ENCODE peak calls at places on chromosome 13, in nine cellular contexts. L is brain microvascular endothelial cell, Q is progenitor cell of endocrine pancreas, E is GM06990, Z is left lung, N is body of pancreas, P is ascending aorta, M is ovary, V is hepatocyte. O is an unnamed sample.
A peak's percentile ranks its signal among the peaks of the same experiment; 100 is the strongest.

GRCh38 chr13:60887711-60888110 is 490.7 kb downstream of the TDRD3 start:
- DNase-seq in L (no peak), Q (no peak), E (no peak), Z (no peak), N (no peak), P (no peak), M (no peak), V (no peak), O (no peak)

GRCh38 chr13:79307433-79307861 is 98.6 kb downstream of the RBM26 start:
- DNase-seq in L (no peak), Q (no peak), E (no peak), Z (no peak), N (no peak), P (no peak), M (no peak), V (no peak), O (no peak)

GRCh38 chr13:35768126-35768525 is 291.6 kb upstream of the MAB21L1 start:
- DNase-seq in L (no peak), Q (no peak), E (no peak), Z (no peak), N (no peak), P (no peak), M (no peak), V (no peak), O (no peak)

GRCh38 chr13:110403315-110403714 is 96.2 kb downstream of the COL4A2 start:
- DNase-seq in L (no peak), Q (no peak), E (no peak), Z (no peak), N (no peak), P (no peak), M (no peak), V (no peak), O (no peak)

GRCh38 chr13:110957181-110957884 is 42.5 kb upstream of the ANKRD10 start:
- DNase-seq in L (no peak), Q (no peak), E (no peak), Z (no peak), N (no peak), P (no peak), M (no peak), V (no peak), O (no peak)

GRCh38 chr13:78341032-78341431 is 262.3 kb downstream of the POU4F1 start:
- DNase-seq in L (no peak), Q (no peak), E (peak; percentile 1), Z (no peak), N (no peak), P (no peak), M (no peak), V (no peak), O (no peak)

GRCh38 chr13:32150239-32150638 is 118.7 kb downstream of the FRY start:
- DNase-seq in L (no peak), Q (no peak), E (no peak), Z (no peak), N (no peak), P (peak; percentile 75), M (no peak), V (no peak), O (no peak)

GRCh38 chr13:73596382-73596781 is 537.6 kb downstream of the KLF5 start:
- DNase-seq in L (no peak), Q (no peak), E (no peak), Z (no peak), N (no peak), P (no peak), M (no peak), V (no peak), O (no peak)

GRCh38 chr13:28337196-28338045 is 157.5 kb downstream of the FLT1 start:
- DNase-seq in L (peak; percentile 87), Q (no peak), E (no peak), Z (no peak), N (no peak), P (no peak), M (no peak), V (no peak), O (no peak)

GRCh38 chr13:33953203-33953602 is 135.3 kb downstream of the RFC3 start:
- DNase-seq in L (peak; percentile 55), Q (no peak), E (no peak), Z (no peak), N (no peak), P (no peak), M (no peak), V (no peak), O (no peak)

GRCh38 chr13:112885782-112886268 is 83.2 kb upstream of the MCF2L start:
- DNase-seq in L (peak; percentile 76), Q (peak; percentile 63), E (no peak), Z (peak; percentile 78), N (peak; percentile 96), P (peak; percentile 73), M (peak; percentile 70), V (peak; percentile 95), O (peak; percentile 90)

GRCh38 chr13:24075137-24075975 is 85.2 kb upstream of the SPATA13 start:
- DNase-seq in L (no peak), Q (no peak), E (no peak), Z (no peak), N (peak; percentile 38), P (no peak), M (no peak), V (no peak), O (peak; percentile 25)

DNA sequence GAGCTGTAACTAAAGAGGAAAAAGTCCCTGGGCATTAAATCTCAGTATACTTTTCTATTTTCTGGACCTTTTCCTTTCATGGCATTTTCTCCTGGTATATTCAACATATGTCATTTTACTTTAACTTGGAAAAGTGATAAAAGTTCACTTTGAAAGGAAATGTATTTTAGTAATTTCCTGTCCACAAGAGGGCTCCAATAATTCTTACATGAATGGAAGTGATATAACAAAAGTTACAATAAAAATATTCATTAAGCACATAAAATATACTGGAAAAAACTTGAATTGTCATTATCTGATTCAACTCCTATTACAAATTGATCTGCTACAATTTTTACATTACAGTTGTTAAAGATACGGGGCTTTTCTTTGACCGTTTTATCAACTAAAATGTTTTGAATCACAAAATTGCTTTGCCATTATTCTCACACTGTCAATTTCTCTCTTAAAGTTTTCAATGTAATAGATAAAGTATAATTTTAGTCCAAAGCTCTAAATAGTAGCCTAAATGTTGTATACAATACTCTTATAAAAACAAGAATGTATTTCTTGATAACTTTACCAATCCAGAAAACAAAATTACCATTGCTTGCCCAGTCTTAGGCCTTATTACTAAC is 4.9 kb downstream of the UBL3 start:
- DNase-seq in L (no peak), Q (no peak), E (no peak), Z (no peak), N (no peak), P (no peak), M (no peak), V (no peak), O (no peak)
- TF ChIP-seq CTCF in L (peak; percentile 9), Q (peak; percentile 22), E (peak; percentile 11), Z (no peak), N (peak; percentile 18), P (peak; percentile 29), M (no peak), V (peak; percentile 52), O (no peak)

DNA sequence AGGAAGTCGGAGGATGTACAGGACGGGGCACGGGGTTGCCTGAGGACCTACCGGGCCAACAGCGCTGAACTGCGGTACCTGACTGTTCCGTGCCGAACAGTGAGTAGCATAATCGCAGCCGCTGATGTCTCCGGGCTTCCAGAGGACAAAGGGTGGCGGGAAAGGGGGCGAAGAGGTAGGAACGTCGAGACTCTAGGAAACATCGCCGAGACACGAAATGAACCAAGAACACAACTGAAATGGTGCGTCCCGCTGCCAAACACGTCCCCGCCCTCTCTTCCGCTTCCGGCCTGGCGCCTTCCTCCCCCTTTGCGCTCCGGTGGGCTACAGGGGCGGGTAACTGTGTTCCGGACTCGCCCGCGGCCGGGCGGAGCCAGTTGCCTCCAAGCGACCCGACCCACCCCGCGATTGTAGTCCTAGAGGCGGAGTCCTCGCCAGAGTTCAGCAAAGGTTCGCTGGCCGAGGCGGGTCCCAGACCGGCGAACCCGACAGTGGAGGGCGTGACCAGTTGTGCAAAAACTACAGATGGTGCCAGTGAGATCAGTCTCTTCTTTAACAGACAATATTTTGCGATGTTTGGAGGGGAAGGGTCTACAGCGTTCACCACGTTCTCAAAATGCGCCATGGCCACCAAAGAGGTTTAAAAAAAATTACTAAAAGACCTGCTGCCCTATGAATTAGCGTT is at the start of gene MRPS31:
- DNase-seq in L (peak; percentile 92), Q (peak; percentile 91), E (peak; percentile 98), Z (peak; percentile 97), N (peak; percentile 97), P (peak; percentile 97), M (peak; percentile 91), V (peak; percentile 96), O (peak; percentile 98)
- TF ChIP-seq CTCF in L (no peak), Q (peak; percentile 25), E (no peak), Z (no peak), N (no peak), P (no peak), M (no peak), V (no peak), O (no peak)

GRCh38 chr13:107138987-107139386 is 571.0 kb upstream of the ARGLU1 start:
- DNase-seq in L (no peak), Q (no peak), E (no peak), Z (no peak), N (no peak), P (no peak), M (no peak), V (no peak), O (no peak)

GRCh38 chr13:107141767-107142166 is 573.8 kb upstream of the ARGLU1 start:
- DNase-seq in L (no peak), Q (no peak), E (no peak), Z (no peak), N (no peak), P (no peak), M (no peak), V (no peak), O (no peak)

GRCh38 chr13:107138468-107138867 is 570.5 kb upstream of the ARGLU1 start:
- DNase-seq in L (no peak), Q (no peak), E (no peak), Z (no peak), N (no peak), P (no peak), M (no peak), V (no peak), O (no peak)

GRCh38 chr13:107144432-107144831 is 576.5 kb upstream of the ARGLU1 start:
- DNase-seq in L (no peak), Q (no peak), E (no peak), Z (no peak), N (no peak), P (no peak), M (no peak), V (no peak), O (no peak)
- TF ChIP-seq CTCF in L (no peak), Q (peak; percentile 27), E (no peak), Z (no peak), N (no peak), P (no peak), M (no peak), V (peak; percentile 48), O (no peak)

DNA sequence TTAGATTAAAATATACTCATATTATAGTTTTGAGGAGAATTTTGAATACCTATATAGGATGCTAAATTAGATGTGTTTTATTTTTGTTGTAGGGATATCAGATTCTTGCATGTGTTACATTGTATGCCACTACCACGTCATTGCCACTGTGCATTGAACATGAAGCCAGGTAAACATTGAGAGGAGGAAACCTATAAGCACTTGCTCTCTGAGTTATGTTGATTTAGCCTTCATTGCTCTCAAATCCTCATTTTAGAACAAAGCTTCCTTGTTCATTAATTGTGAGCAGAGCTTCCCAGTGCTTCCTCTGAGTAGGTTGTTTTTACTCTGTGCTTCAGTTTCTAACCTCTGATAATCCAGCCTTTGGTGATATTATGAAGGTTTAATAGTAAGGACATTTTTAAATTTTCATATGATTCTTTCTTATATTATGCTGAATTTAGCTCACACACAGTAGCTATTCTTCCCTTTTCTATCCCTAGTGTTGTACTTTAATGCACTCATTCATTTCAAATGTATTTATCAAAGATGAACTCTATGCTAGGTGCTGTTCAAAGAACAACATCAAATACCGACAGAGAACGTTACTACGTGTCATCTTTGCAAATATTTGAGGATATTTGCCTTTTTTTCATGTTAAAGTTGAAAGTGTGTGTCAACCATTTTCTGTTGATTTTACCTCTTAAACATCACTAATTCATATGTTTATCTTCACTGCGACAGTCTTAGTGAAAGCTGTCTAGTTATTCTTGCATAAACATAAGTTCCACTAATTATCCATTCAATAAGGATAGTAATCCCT is 1448.0 kb upstream of the MIR17HG start:
- DNase-seq in L (no peak), Q (no peak), E (no peak), Z (no peak), N (no peak), P (no peak), M (no peak), V (no peak), O (peak; percentile 8)
- TF ChIP-seq CTCF in L (no peak), Q (no peak), E (no peak), Z (no peak), N (no peak), P (no peak), M (no peak), V (no peak), O (no peak)